ENCODE peak calls at places on chromosomes 2 and 18, in eight cellular contexts. D, O, X, P, Q, J, T and W are unnamed samples.

GRCh38 chr2:16093639-16094447 is 153.5 kb downstream of the MYCN start:
- DNase-seq in X (no peak), D (no peak), Q (no peak), J (no peak), T (no peak), O (no peak), P (no peak), W (no peak)

GRCh38 chr2:145032791-145033190 is 512.9 kb upstream of the ZEB2 start:
- DNase-seq in O (no peak), X (no peak), D (no peak), J (no peak), T (no peak), P (no peak), Q (no peak), W (no peak)

GRCh38 chr2:207085110-207085509 is 80.6 kb downstream of the KLF7 start:
- DNase-seq in O (no peak), Q (no peak), J (no peak), P (no peak), X (no peak), D (no peak), T (no peak), W (no peak)

GRCh38 chr2:101759162-101759561 is 61.7 kb downstream of the MAP4K4 start:
- DNase-seq in O (no peak), T (no peak), P (peak), D (no peak), X (no peak), Q (no peak), J (peak), W (no peak)

GRCh38 chr18:46297621-46298020 is 193.4 kb downstream of the HAUS1 start:
- DNase-seq in O (no peak), J (no peak), D (no peak), P (no peak), Q (peak), X (no peak), T (no peak), W (no peak)

GRCh38 chr2:176395273-176395854 is 126.1 kb downstream of the MTX2 start:
- DNase-seq in X (no peak), D (no peak), T (no peak), O (no peak), Q (no peak), J (peak), P (no peak), W (no peak)

GRCh38 chr2:36754578-36754977 is 58.1 kb downstream of the VIT start:
- DNase-seq in O (no peak), T (no peak), X (no peak), P (no peak), Q (no peak), D (no peak), J (no peak), W (no peak)

GRCh38 chr2:77590298-77590917 is 68.2 kb upstream of the LRRTM4 start:
- DNase-seq in T (no peak), Q (no peak), J (no peak), D (no peak), X (no peak), P (no peak), O (no peak), W (no peak)

GRCh38 chr2:238560234-238560633 is 133.5 kb downstream of the ASB1 start:
- DNase-seq in X (no peak), D (no peak), Q (no peak), P (no peak), J (no peak), O (no peak), T (no peak), W (no peak)

GRCh38 chr2:216807861-216808272 is 52.0 kb downstream of the TNP1 start:
- DNase-seq in X (no peak), T (no peak), P (peak), J (peak), O (no peak), Q (no peak), D (peak), W (no peak)

GRCh38 chr18:11577271-11578112 is 31.9 kb upstream of the SLC35G4 start:
- DNase-seq in T (no peak), Q (no peak), X (no peak), D (no peak), J (no peak), O (peak), P (no peak), W (no peak)

GRCh38 chr2:120347387-120348010 is 1.6 kb downstream of the INHBB start:
- DNase-seq in D (no peak), J (no peak), Q (no peak), O (no peak), X (no peak), T (no peak), P (no peak), W (no peak)

GRCh38 chr2:175877845-175878563 is 124.1 kb downstream of the LNPK start:
- DNase-seq in D (no peak), T (no peak), X (no peak), O (no peak), Q (no peak), P (peak), J (peak), W (no peak)

GRCh38 chr2:233663911-233664310 is 7.8 kb upstream of the UGT1A9 start:
- DNase-seq in J (no peak), X (no peak), O (no peak), Q (no peak), P (no peak), D (no peak), T (no peak), W (no peak)

GRCh38 chr2:234952270-234953115 is 676 bp downstream of the SH3BP4 start:
- DNase-seq in O (no peak), T (no peak), J (no peak), Q (peak), P (no peak), D (peak), X (no peak), W (no peak)

GRCh38 chr2:223696719-223697118 is 94.6 kb upstream of the SCG2 start:
- DNase-seq in Q (no peak), D (no peak), T (no peak), J (peak), X (no peak), P (no peak), O (no peak), W (no peak)

GRCh38 chr18:3350566-3351527 is 88.9 kb downstream of the MYL12B start:
- DNase-seq in T (no peak), J (peak), O (no peak), X (no peak), Q (no peak), D (no peak), P (no peak), W (no peak)

GRCh38 chr2:189581354-189582139 is 961 bp upstream of the SLC40A1 start:
- DNase-seq in D (no peak), P (no peak), T (no peak), J (no peak), O (no peak), Q (peak), X (no peak), W (no peak)

GRCh38 chr2:174699993-174700766 is 64.1 kb downstream of the CHRNA1 start:
- DNase-seq in T (no peak), P (no peak), J (peak), O (no peak), D (no peak), Q (peak), X (peak), W (no peak)

GRCh38 chr2:16508061-16508851 is 157.4 kb downstream of the CYRIA start:
- DNase-seq in P (no peak), X (no peak), O (peak), D (peak), J (peak), Q (peak), T (peak), W (peak)

GRCh38 chr2:27092696-27093429 is 6.3 kb downstream of the KHK start:
- DNase-seq in Q (no peak), P (no peak), T (no peak), X (no peak), D (peak), O (no peak), J (no peak), W (no peak)